ENCODE peak calls at places on chromosomes 11 and 22, in nine cellular contexts. M is nephron progenitor cell, O is tibial nerve, F is fibroblast of mammary gland, T is mesothelial cell of epicardium, W is ovary, B is cardiac fibroblast, S is neural crest cell, L is AG04449. R is an unnamed sample.

GRCh38 chr11:70910835-70911234 is 341.5 kb downstream of the SHANK2 start:
- DNase-seq in M (no peak), T (no peak), L (no peak), S (no peak), F (no peak), O (no peak), W (no peak), B (no peak), R (no peak)

GRCh38 chr11:57069942-57070341 is 81.2 kb downstream of the OR5AK2 start:
- DNase-seq in B (peak; percentile 44), T (no peak), W (no peak), S (no peak), O (no peak), L (no peak), M (no peak), F (peak; percentile 35), R (no peak)

GRCh38 chr22:39301926-39302325 is 17.5 kb downstream of the RPL3 start:
- DNase-seq in B (no peak), F (no peak), T (no peak), S (no peak), W (no peak), M (no peak), O (no peak), L (no peak), R (no peak)

GRCh38 chr11:68505596-68505995 is 45.0 kb downstream of the PPP6R3 start:
- DNase-seq in W (no peak), L (peak; percentile 12), O (no peak), M (no peak), S (no peak), T (no peak), F (peak; percentile 14), B (peak; percentile 26), R (no peak)

GRCh38 chr22:27260087-27260730 is 541.3 kb downstream of the MN1 start:
- DNase-seq in O (no peak), S (no peak), W (no peak), B (no peak), L (no peak), M (no peak), T (no peak), F (no peak), R (no peak)

GRCh38 chr11:12287374-12288211 is 89.8 kb upstream of the PARVA start:
- DNase-seq in S (peak; percentile 38), B (peak; percentile 96), F (peak; percentile 99), W (peak; percentile 68), L (peak; percentile 97), M (peak; percentile 69), O (no peak), T (peak; percentile 64), R (peak; percentile 83)

GRCh38 chr11:76836613-76837291 is 24.0 kb upstream of the ACER3 start:
- DNase-seq in S (no peak), O (no peak), M (no peak), B (no peak), W (no peak), T (no peak), L (no peak), F (no peak), R (no peak)

GRCh38 chr22:26259510-26259909 is 90.2 kb downstream of the SEZ6L start:
- DNase-seq in W (no peak), B (peak; percentile 5), M (peak; percentile 77), L (no peak), S (peak; percentile 32), O (no peak), T (peak; percentile 54), F (peak; percentile 2), R (no peak)

GRCh38 chr22:46090051-46090591 is 60.2 kb upstream of the PPARA start:
- DNase-seq in F (peak; percentile 72), T (no peak), M (peak; percentile 44), L (no peak), B (no peak), S (no peak), W (peak; percentile 70), O (peak; percentile 19), R (no peak)

GRCh38 chr11:113904379-113905101 is at the start of gene HTR3B:
- DNase-seq in B (no peak), M (no peak), T (no peak), F (no peak), S (no peak), W (no peak), L (no peak), O (no peak), R (no peak)

GRCh38 chr22:46047841-46048595 is 71.1 kb upstream of the WNT7B start:
- DNase-seq in T (no peak), F (peak; percentile 17), S (no peak), B (no peak), M (no peak), O (peak; percentile 48), W (peak; percentile 17), L (no peak), R (no peak)

GRCh38 chr11:77031599-77031998 is 2.6 kb upstream of the B3GNT6 start:
- DNase-seq in B (no peak), L (no peak), O (no peak), F (no peak), T (no peak), W (no peak), S (no peak), M (no peak), R (no peak)

GRCh38 chr22:19128946-19129727 is 2.0 kb upstream of the TSSK2 start:
- DNase-seq in O (no peak), F (no peak), L (no peak), T (no peak), M (no peak), W (no peak), S (no peak), B (no peak), R (no peak)

GRCh38 chr11:64842366-64842759 is 2.1 kb downstream of the CDC42BPG start:
- DNase-seq in F (no peak), T (no peak), W (no peak), S (no peak), B (no peak), O (no peak), L (no peak), M (no peak), R (no peak)

GRCh38 chr11:123357990-123358827 is 71.9 kb upstream of the GRAMD1B start:
- DNase-seq in M (peak; percentile 63), T (peak; percentile 45), S (peak; percentile 14), L (no peak), W (peak; percentile 14), B (peak; percentile 5), O (no peak), F (peak; percentile 5), R (no peak)
- TF ChIP-seq CTCF in M (no peak), T (no peak), S (no peak), L (no peak), W (no peak), B (no peak), O (no peak), F (peak; percentile 7), R (no peak)

GRCh38 chr11:117081908-117082307 is 16.3 kb downstream of the SIK3 start:
- DNase-seq in W (no peak), T (no peak), F (no peak), L (no peak), O (no peak), B (no peak), M (no peak), S (no peak), R (no peak)
- TF ChIP-seq CTCF in W (no peak), T (peak; percentile 38), F (peak; percentile 1), L (no peak), O (peak; percentile 13), B (no peak), M (no peak), S (peak; percentile 49), R (no peak)

GRCh38 chr11:84800755-84801346 is 826.3 kb downstream of the DLG2 start:
- DNase-seq in W (no peak), O (no peak), M (no peak), F (peak; percentile 59), L (peak; percentile 19), S (no peak), T (no peak), B (peak; percentile 2), R (no peak)
- TF ChIP-seq CTCF in W (no peak), O (no peak), M (peak; percentile 38), F (peak; percentile 44), L (peak; percentile 31), S (peak; percentile 63), T (peak; percentile 46), B (peak; percentile 36), R (peak; percentile 35)

DNA sequence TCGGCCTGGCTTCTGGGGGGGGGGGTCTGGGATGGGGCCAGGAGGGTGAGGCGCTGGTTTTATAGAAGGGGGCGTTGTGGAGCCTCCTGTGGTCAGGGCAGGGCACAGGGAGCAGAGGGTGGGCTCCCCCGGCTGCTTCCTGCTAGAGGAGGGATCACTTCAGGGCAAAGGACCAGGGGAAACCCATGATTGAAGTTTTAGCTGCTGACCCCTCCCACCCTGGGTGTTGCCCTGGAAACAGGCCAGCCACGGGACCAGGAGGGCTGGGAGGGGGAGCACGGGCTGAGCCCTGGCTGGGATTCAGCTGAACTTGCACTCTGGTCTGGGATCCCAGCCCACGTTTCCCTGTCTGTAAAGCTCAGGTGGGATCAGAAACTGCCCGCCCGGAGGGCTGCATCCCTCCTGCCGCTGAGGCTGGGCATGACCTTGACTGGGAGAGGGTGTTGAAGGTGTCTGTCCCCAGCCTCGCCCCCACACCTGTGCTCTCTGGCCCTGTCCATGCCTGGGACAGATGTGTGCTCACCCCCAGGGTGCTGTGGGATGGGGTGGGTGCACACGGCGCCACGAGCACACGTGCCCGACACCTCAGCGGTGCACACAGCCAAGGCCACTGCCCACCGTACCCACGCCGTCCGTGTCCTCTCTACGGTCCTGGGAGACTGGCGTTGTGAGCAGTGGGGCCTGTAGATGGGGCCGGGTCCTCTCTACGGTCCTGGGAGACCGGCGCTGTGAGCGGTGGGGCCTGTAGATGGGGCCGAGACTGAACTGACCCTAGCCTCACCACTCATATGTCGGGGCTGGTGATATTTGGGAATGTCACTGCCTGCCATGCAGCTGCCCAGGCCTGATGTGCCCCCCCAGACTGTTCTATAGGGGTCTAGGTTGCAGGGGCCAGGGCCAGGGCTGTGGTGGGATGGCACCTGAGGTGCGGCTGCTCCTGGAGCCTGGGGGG is 2.3 kb downstream of the TSPAN4 start:
- DNase-seq in M (peak; percentile 81), W (peak; percentile 95), S (peak; percentile 64), O (peak; percentile 92), F (peak; percentile 94), T (peak; percentile 76), B (peak; percentile 99), L (peak; percentile 69), R (no peak)
- TF ChIP-seq CTCF in M (no peak), W (no peak), S (peak; percentile 36), O (no peak), F (no peak), T (no peak), B (no peak), L (no peak), R (no peak)

R was measured in Panc1.